ENCODE peak calls at places on chromosomes 2 and 18, in nine cellular contexts. J is NB4; F is CD4-positive, CD25-positive, alpha-beta regulatory T cell; L is HepG2; M is psoas muscle; O is effector memory CD8-positive, alpha-beta T cell; G is heart left ventricle; H is fibroblast of lung; B is adrenal gland. K is an unnamed sample.

GRCh38 chr2:794554-795244 is 117.5 kb upstream of the TMEM18 start:
- DNase-seq in J (no peak), O (no peak), G (peak), H (no peak), L (no peak), F (no peak), B (no peak), M (no peak), K (no peak)

GRCh38 chr2:127453013-127453391 is 34.8 kb downstream of the PROC start:
- DNase-seq in F (no peak), H (no peak), M (no peak), G (no peak), O (no peak), L (no peak), B (no peak), J (no peak), K (no peak)

GRCh38 chr18:26262156-26262555 is 35.9 kb downstream of the TAF4B start:
- DNase-seq in H (no peak), F (no peak), O (no peak), L (no peak), J (no peak), M (no peak), G (no peak), B (no peak), K (no peak)

GRCh38 chr18:13036622-13037320 is 45.6 kb downstream of the CEP192 start:
- DNase-seq in J (no peak), M (no peak), G (no peak), O (no peak), B (no peak), F (no peak), H (peak), L (no peak), K (no peak)

GRCh38 chr2:10260130-10260529 is 42.6 kb upstream of the HPCAL1 start:
- DNase-seq in B (peak), J (no peak), O (no peak), G (no peak), M (peak), F (no peak), L (no peak), H (no peak), K (no peak)

GRCh38 chr2:95297639-95298395 is 670 bp downstream of the KCNIP3 start:
- DNase-seq in L (no peak), H (no peak), B (no peak), M (no peak), O (no peak), F (no peak), J (no peak), G (no peak), K (no peak)

GRCh38 chr2:220704810-220705209 is 867.3 kb downstream of the EPHA4 start:
- DNase-seq in J (no peak), O (no peak), M (no peak), L (no peak), G (no peak), B (no peak), H (no peak), F (no peak), K (no peak)

GRCh38 chr18:41378628-41379027 is 576.4 kb upstream of the PIK3C3 start:
- DNase-seq in L (no peak), M (no peak), H (peak), G (no peak), J (no peak), O (no peak), F (no peak), B (no peak), K (peak)

GRCh38 chr2:73091164-73091563 is 19.7 kb upstream of the SFXN5 start:
- DNase-seq in G (no peak), O (no peak), L (peak), B (no peak), M (no peak), H (peak), J (no peak), F (no peak), K (no peak)

GRCh38 chr2:147197754-147198153 is 647.1 kb upstream of the ACVR2A start:
- DNase-seq in F (no peak), H (no peak), B (no peak), L (no peak), M (no peak), O (no peak), J (no peak), G (no peak), K (no peak)